ENCODE peak calls at places on chromosomes 13 and 19, in five cellular contexts. I is CD8-positive, alpha-beta T cell; K is tibial artery; R is breast epithelium; F is testis. W is an unnamed sample.

GRCh38 chr13:109297628-109298027 is 488.8 kb downstream of the IRS2 start:
- DNase-seq in I (no peak), K (no peak), R (no peak), F (no peak), W (no peak)

GRCh38 chr13:21979156-21979819 is 308.4 kb downstream of the FGF9 start:
- DNase-seq in I (no peak), K (no peak), R (no peak), F (no peak), W (no peak)

GRCh38 chr19:43774103-43774939 is 6.5 kb downstream of the KCNN4 start:
- DNase-seq in I (no peak), K (no peak), R (no peak), F (peak; percentile 68), W (peak; percentile 10)

GRCh38 chr13:42367836-42368235 is 95.9 kb downstream of the AKAP11 start:
- DNase-seq in I (no peak), K (no peak), R (no peak), F (no peak), W (no peak)

GRCh38 chr19:49556412-49557398 is 23.7 kb downstream of the NOSIP start:
- DNase-seq in I (no peak), K (no peak), R (no peak), F (no peak), W (no peak)

GRCh38 chr13:44236370-44236769 is 137.3 kb upstream of the SERP2 start:
- DNase-seq in I (no peak), K (peak; percentile 58), R (no peak), F (no peak), W (no peak)

GRCh38 chr13:40508112-40508511 is 158.3 kb downstream of the FOXO1 start:
- DNase-seq in I (no peak), K (no peak), R (no peak), F (no peak), W (no peak)

GRCh38 chr13:79825959-79826358 is 345.0 kb downstream of the NDFIP2 start:
- DNase-seq in I (no peak), K (no peak), R (no peak), F (no peak), W (no peak)

GRCh38 chr13:30774214-30774730 is 38.9 kb downstream of the ALOX5AP start:
- DNase-seq in I (no peak), K (no peak), R (no peak), F (no peak), W (no peak)

GRCh38 chr19:56567274-56568120 is at the start of gene ZNF470:
- DNase-seq in I (peak; percentile 85), K (peak; percentile 96), R (peak; percentile 91), F (peak; percentile 98), W (peak; percentile 95)

GRCh38 chr13:106415971-106416370 is 119.5 kb downstream of the EFNB2 start:
- DNase-seq in I (no peak), K (no peak), R (no peak), F (no peak), W (no peak)

GRCh38 chr19:38290631-38291147 is 13.4 kb upstream of the C19orf33 start:
- DNase-seq in I (no peak), K (no peak), R (peak; percentile 93), F (no peak), W (no peak)

GRCh38 chr13:33918199-33918932 is 100.4 kb downstream of the RFC3 start:
- DNase-seq in I (no peak), K (no peak), R (no peak), F (no peak), W (no peak)

GRCh38 chr13:55990631-55991030 is 1150.1 kb upstream of the PRR20A start:
- DNase-seq in I (no peak), K (no peak), R (no peak), F (no peak), W (no peak)

GRCh38 chr13:40666905-40667621 is 622 bp upstream of the FOXO1 start:
- DNase-seq in I (peak; percentile 15), K (peak; percentile 65), R (peak; percentile 42), F (peak; percentile 51), W (no peak)

DNA sequence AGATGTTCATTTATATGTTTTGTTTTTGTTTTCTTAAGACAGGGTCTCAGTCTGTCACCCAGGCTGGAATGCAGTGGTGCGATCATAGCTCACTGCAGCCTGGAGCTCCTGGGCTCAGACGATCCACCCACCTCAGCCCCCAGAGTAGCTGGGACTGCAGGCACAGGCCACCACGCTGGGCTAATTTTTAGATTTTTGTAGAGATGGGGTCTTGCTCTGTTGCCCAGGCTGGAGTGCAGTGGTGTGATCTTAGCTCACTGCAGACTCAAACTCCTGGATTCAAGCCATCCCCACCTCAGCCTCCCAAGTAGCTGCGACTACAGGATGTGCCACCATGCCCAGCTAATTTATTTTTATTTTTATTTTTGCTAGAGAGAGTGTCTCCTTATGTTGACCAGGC is 45.7 kb downstream of the NFIC start:
- DNase-seq in I (no peak), K (no peak), R (no peak), F (no peak), W (no peak)
- H3K27ac ChIP-seq in I (no peak overlapping the region), K (peak overlapping the region; percentile 19), R (peak overlapping the region; percentile 33), F (no peak overlapping the region), W (no peak overlapping the region)

GRCh38 chr13:51726446-51727185 is 77.3 kb downstream of the DHRS12 start:
- DNase-seq in I (no peak), K (no peak), R (no peak), F (no peak), W (no peak)

GRCh38 chr13:51717786-51718398 is 86.1 kb downstream of the DHRS12 start:
- DNase-seq in I (no peak), K (no peak), R (no peak), F (no peak), W (no peak)

GRCh38 chr13:51723529-51723928 is 80.4 kb downstream of the DHRS12 start:
- DNase-seq in I (no peak), K (no peak), R (no peak), F (no peak), W (no peak)

GRCh38 chr13:51724721-51725120 is 79.2 kb downstream of the DHRS12 start:
- DNase-seq in I (no peak), K (no peak), R (no peak), F (no peak), W (no peak)

DNA sequence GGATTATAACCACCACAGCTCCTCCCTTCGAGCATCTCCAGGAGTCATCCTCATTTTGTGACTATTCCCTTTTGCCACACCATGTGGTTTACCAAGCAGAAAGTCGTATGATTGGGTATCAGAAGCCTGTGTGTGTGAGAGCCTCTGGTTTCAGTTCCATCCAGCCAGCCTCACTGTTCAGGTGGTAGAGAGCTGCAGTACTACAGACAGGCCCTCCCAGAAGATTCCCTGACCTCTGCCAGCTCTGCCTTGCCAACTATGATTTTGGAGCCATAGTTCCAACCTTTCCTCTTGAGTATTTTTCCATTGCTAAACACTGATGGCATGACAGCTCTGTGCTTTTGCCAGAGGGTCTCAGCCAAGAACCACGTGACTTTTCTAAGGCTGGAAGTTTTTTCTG is 82.5 kb downstream of the DHRS12 start:
- DNase-seq in I (no peak), K (no peak), R (peak; percentile 37), F (no peak), W (no peak)
- H3K27ac ChIP-seq in I (no peak overlapping the region), K (peak overlapping the region; percentile 53), R (peak overlapping the region; percentile 37), F (no peak overlapping the region), W (peak overlapping the region; percentile 49)

DNA sequence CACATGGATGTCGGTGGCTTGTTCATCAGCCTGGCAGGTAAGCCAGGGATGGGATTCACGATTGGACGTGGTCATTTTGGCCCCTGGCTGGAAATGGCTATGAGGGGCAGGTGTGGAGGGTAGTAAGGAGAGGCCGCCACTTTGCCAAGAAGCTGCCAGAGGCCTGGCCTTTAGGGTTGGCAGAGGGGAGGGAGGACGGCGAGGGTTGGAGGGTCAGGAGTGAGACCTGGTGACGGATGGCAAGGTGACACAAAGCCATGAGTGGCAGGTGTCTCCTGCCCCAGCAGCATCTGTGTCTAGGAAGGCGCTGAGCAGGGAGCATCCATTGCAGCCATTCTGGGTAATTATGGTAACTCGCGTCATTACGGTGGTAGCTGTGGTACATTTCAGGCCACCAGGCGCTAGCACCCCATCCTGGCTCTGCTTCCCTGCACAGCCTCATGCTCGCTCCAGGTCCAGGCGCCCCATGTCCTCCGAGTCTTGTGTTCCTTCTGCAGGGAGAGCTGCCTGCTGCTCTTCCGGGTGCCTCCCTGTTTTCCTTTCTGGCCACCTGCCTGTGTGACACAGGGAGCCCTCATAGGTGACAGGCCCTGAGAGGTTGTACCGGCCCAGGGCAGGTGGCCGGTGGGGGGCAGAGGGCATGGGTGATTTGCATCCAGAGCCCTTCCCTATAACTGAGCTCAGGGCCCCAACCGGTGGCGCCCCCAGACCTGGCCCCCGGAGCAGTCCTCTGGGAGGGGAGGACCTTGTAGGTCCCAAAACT is 4.2 kb downstream of the SSBP4 start:
- DNase-seq in I (no peak), K (no peak), R (no peak), F (no peak), W (no peak)
- H3K27ac ChIP-seq in I (no peak overlapping the region), K (peak overlapping the region; percentile 50), R (no peak overlapping the region), F (no peak overlapping the region), W (peak overlapping the region; percentile 58)

GRCh38 chr13:52447815-52448552 is 2.5 kb downstream of the VPS36 start:
- DNase-seq in I (no peak), K (no peak), R (no peak), F (no peak), W (no peak)

GRCh38 chr13:52452470-52452869 is 2.0 kb upstream of the VPS36 start:
- DNase-seq in I (no peak), K (no peak), R (no peak), F (no peak), W (no peak)

GRCh38 chr13:52449323-52450011 is 967 bp downstream of the VPS36 start:
- DNase-seq in I (no peak), K (no peak), R (no peak), F (no peak), W (no peak)

GRCh38 chr13:52450012-52450792 is at the start of gene VPS36:
- DNase-seq in I (peak; percentile 91), K (peak; percentile 92), R (peak; percentile 91), F (peak; percentile 97), W (peak; percentile 69)

GRCh38 chr13:52450793-52451116 is 321 bp upstream of the VPS36 start:
- DNase-seq in I (no peak), K (no peak), R (no peak), F (no peak), W (no peak)
- H3K27ac ChIP-seq in I (no peak overlapping the region), K (peak overlapping the region; percentile 16), R (peak overlapping the region; percentile 97), F (no peak overlapping the region), W (peak overlapping the region; percentile 46)

GRCh38 chr19:47479701-47480503 is 4.1 kb downstream of the KPTN start:
- DNase-seq in I (no peak), K (no peak), R (no peak), F (no peak), W (no peak)
- H3K27ac ChIP-seq in I (no peak overlapping the region), K (no peak overlapping the region), R (no peak overlapping the region), F (no peak overlapping the region), W (no peak overlapping the region)

DNA sequence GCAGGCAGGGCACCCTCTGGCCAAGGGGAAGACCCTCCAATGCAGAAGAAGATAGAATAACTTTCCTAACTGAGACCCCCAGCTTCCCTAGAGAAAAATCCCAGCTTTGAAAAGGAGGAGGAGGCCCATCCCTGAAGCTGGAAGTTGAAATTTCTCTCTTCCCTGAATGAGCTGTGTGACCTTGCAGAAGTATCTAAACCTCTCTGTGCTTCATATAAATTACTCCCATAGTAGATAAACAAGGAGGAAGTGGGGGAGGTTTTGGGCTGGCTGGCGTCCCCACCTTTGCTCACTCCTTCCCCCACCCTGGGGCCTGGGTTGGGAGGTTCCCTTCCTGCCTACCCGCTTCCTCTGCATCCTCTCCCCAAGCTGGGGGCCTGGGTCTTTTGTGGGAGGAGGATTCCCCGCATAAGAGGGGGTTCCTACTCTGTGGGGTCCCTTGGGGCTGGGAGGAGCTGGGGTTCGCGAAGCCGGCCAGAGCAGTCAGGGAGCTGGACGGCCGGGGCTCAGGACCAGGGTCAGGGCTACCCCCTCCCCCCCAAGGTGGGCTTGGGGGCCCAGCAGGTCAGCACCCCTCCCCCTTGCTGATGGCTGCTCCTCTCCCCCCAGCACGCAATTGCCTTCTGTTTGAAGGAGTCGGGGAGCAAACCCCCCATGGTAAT is 11.7 kb downstream of the CAMSAP3 start:
- DNase-seq in I (no peak), K (no peak), R (no peak), F (no peak), W (no peak)
- H3K27ac ChIP-seq in I (no peak overlapping the region), K (no peak overlapping the region), R (no peak overlapping the region), F (no peak overlapping the region), W (no peak overlapping the region)

W was measured in caudate nucleus.